ENCODE peak calls at places on chromosomes 7 and 10, in six cellular contexts. K, Z, Q, C, Y and L are unnamed samples.

GRCh38 chr10:126902157-126902556 is 3.1 kb upstream of the DOCK1 start:
- DNase-seq in K (no peak), Z (no peak), Q (no peak), C (no peak), Y (no peak), L (no peak)

GRCh38 chr7:42876182-42877068 is 35.4 kb downstream of the C7orf25 start:
- DNase-seq in K (peak), Z (no peak), Q (peak), C (no peak), Y (no peak), L (no peak)

GRCh38 chr7:1602386-1602785 is 32.6 kb upstream of the PSMG3 start:
- DNase-seq in K (no peak), Z (no peak), Q (no peak), C (no peak), Y (no peak), L (no peak)

GRCh38 chr7:108863221-108863848 is 293.7 kb downstream of the DNAJB9 start:
- DNase-seq in K (no peak), Z (no peak), Q (no peak), C (no peak), Y (no peak), L (no peak)

GRCh38 chr10:5894873-5895272 is 4.8 kb downstream of the FBH1 start:
- DNase-seq in K (no peak), Z (no peak), Q (no peak), C (no peak), Y (peak), L (no peak)

GRCh38 chr7:159026271-159027047 is 118.2 kb downstream of the VIPR2 start:
- DNase-seq in K (no peak), Z (no peak), Q (peak), C (no peak), Y (no peak), L (no peak)

GRCh38 chr10:126646101-126646500 is 24.4 kb downstream of the C10orf90 start:
- DNase-seq in K (no peak), Z (no peak), Q (no peak), C (no peak), Y (no peak), L (no peak)

GRCh38 chr10:104353325-104354048 is at the start of gene CFAP58:
- DNase-seq in K (peak), Z (peak), Q (peak), C (peak), Y (peak), L (peak)

GRCh38 chr7:33750177-33750576 is 155.2 kb upstream of the BMPER start:
- DNase-seq in K (no peak), Z (no peak), Q (no peak), C (no peak), Y (no peak), L (no peak)

GRCh38 chr10:26550774-26551526 is 112.8 kb downstream of the APBB1IP start:
- DNase-seq in K (no peak), Z (no peak), Q (no peak), C (no peak), Y (no peak), L (no peak)

GRCh38 chr7:148433521-148434180 is 156.9 kb upstream of the C7orf33 start:
- DNase-seq in K (no peak), Z (no peak), Q (no peak), C (no peak), Y (no peak), L (no peak)

GRCh38 chr10:119538632-119539358 is 3.7 kb downstream of the RGS10 start:
- DNase-seq in K (no peak), Z (no peak), Q (no peak), C (peak), Y (no peak), L (peak)

GRCh38 chr10:110032801-110033723 is 25.3 kb downstream of the ADD3 start:
- DNase-seq in K (peak), Z (no peak), Q (no peak), C (no peak), Y (no peak), L (no peak)

GRCh38 chr7:99005776-99006175 is 127.4 kb downstream of the TRRAP start:
- DNase-seq in K (no peak), Z (no peak), Q (no peak), C (peak), Y (no peak), L (no peak)

GRCh38 chr7:26865094-26865388 is 651 bp upstream of the SKAP2 start:
- DNase-seq in K (no peak), Z (peak), Q (no peak), C (no peak), Y (peak), L (peak)

GRCh38 chr10:18205098-18205834 is 65.0 kb downstream of the CACNB2 start:
- DNase-seq in K (no peak), Z (no peak), Q (no peak), C (no peak), Y (no peak), L (no peak)

GRCh38 chr10:121459765-121460453 is 138.3 kb downstream of the FGFR2 start:
- DNase-seq in K (no peak), Z (no peak), Q (no peak), C (no peak), Y (no peak), L (no peak)

GRCh38 chr10:80283119-80283518 is 6.3 kb downstream of the MAT1A start:
- DNase-seq in K (no peak), Z (no peak), Q (no peak), C (peak), Y (no peak), L (no peak)

GRCh38 chr10:43145313-43145712 is 7.1 kb downstream of the CSGALNACT2 start:
- DNase-seq in K (no peak), Z (no peak), Q (no peak), C (no peak), Y (no peak), L (no peak)

GRCh38 chr10:114400091-114400490 is 4.2 kb downstream of the AFAP1L2 start:
- DNase-seq in K (no peak), Z (no peak), Q (no peak), C (no peak), Y (no peak), L (no peak)

GRCh38 chr7:50738932-50739331 is 43.8 kb downstream of the GRB10 start:
- DNase-seq in K (no peak), Z (no peak), Q (no peak), C (no peak), Y (no peak), L (no peak)

GRCh38 chr10:122285506-122286444 is 14.7 kb downstream of the BTBD16 start:
- DNase-seq in K (no peak), Z (no peak), Q (no peak), C (no peak), Y (no peak), L (no peak)

GRCh38 chr7:159215053-159215452 is 70.4 kb upstream of the VIPR2 start:
- DNase-seq in K (no peak), Z (no peak), Q (no peak), C (no peak), Y (no peak), L (no peak)

GRCh38 chr7:99499356-99499712 is 747 bp downstream of the ZNF394 start:
- DNase-seq in K (no peak), Z (no peak), Q (no peak), C (no peak), Y (no peak), L (no peak)

GRCh38 chr7:6571160-6571779 is 6.0 kb upstream of the ZDHHC4 start:
- DNase-seq in K (no peak), Z (no peak), Q (no peak), C (no peak), Y (no peak), L (no peak)

GRCh38 chr10:11677480-11677879 is 64.7 kb upstream of the ECHDC3 start:
- DNase-seq in K (no peak), Z (no peak), Q (no peak), C (no peak), Y (no peak), L (no peak)

GRCh38 chr10:100735087-100735344 is 10.4 kb upstream of the PAX2 start:
- DNase-seq in K (no peak), Z (no peak), Q (no peak), C (no peak), Y (no peak), L (no peak)

GRCh38 chr10:65675236-65675635 is 1250.6 kb upstream of the LRRTM3 start:
- DNase-seq in K (no peak), Z (no peak), Q (peak), C (no peak), Y (no peak), L (no peak)

GRCh38 chr10:122487231-122487765 is 25.9 kb downstream of the HTRA1 start:
- DNase-seq in K (peak), Z (no peak), Q (peak), C (no peak), Y (no peak), L (no peak)

GRCh38 chr10:72158174-72158573 is 57.6 kb upstream of the ANAPC16 start:
- DNase-seq in K (no peak), Z (no peak), Q (no peak), C (no peak), Y (no peak), L (no peak)

GRCh38 chr10:84783386-84783785 is 455.0 kb downstream of the CCSER2 start:
- DNase-seq in K (no peak), Z (no peak), Q (no peak), C (no peak), Y (no peak), L (no peak)

GRCh38 chr7:18313970-18314369 is 181.6 kb upstream of the HDAC9 start:
- DNase-seq in K (no peak), Z (no peak), Q (no peak), C (no peak), Y (no peak), L (no peak)

DNA sequence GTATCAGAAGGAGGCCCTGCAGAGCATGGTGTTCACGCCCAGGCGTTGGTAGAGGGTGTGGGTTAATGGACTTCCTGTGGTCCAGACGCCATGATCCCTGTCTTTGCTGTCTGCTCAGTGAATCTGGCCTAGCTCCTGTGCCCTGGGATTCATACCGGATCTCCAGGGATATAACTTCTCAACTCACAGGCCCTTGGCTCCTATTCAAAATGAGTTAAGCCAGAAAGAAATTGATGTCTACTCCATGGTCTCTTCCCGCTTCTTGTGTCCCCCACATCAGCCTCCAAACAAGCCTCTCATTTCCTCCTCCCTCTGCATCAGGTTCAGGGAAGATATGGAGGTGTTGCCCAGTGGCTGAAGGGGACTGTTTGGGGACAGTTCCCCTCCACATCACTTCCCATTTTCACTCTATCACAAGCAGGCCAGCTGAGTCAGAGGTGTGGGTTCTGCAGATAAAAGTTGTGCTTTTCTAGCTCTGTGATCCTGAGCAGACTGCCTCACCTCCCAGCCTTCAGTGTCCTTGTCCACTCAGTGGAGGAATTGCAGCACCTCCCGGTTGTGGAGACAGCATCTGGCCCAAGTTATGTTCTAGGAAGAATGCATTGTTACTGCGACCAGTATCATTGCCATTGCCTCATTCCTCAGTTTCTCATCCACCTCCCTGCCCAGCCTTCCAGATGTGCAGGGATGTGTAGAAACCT is 22.5 kb downstream of the AKR1E2 start:
- DNase-seq in K (peak), Z (no peak), Q (no peak), C (no peak), Y (no peak), L (no peak)
- H3K27ac ChIP-seq in K (no peak), Z (no peak), Q (no peak), C (no peak), Y (no peak), L (no peak)

GRCh38 chr7:45112648-45113047 is 1.2 kb upstream of the TBRG4 start:
- DNase-seq in K (no peak), Z (no peak), Q (no peak), C (no peak), Y (no peak), L (no peak)

GRCh38 chr7:45116048-45116447 is 4.6 kb upstream of the TBRG4 start:
- DNase-seq in K (no peak), Z (no peak), Q (no peak), C (no peak), Y (no peak), L (no peak)

GRCh38 chr7:45108863-45109262 is 2.6 kb downstream of the TBRG4 start:
- DNase-seq in K (no peak), Z (no peak), Q (no peak), C (no peak), Y (no peak), L (no peak)

GRCh38 chr7:45107356-45107755 is 4.1 kb downstream of the TBRG4 start:
- DNase-seq in K (no peak), Z (no peak), Q (no peak), C (no peak), Y (no peak), L (no peak)

DNA sequence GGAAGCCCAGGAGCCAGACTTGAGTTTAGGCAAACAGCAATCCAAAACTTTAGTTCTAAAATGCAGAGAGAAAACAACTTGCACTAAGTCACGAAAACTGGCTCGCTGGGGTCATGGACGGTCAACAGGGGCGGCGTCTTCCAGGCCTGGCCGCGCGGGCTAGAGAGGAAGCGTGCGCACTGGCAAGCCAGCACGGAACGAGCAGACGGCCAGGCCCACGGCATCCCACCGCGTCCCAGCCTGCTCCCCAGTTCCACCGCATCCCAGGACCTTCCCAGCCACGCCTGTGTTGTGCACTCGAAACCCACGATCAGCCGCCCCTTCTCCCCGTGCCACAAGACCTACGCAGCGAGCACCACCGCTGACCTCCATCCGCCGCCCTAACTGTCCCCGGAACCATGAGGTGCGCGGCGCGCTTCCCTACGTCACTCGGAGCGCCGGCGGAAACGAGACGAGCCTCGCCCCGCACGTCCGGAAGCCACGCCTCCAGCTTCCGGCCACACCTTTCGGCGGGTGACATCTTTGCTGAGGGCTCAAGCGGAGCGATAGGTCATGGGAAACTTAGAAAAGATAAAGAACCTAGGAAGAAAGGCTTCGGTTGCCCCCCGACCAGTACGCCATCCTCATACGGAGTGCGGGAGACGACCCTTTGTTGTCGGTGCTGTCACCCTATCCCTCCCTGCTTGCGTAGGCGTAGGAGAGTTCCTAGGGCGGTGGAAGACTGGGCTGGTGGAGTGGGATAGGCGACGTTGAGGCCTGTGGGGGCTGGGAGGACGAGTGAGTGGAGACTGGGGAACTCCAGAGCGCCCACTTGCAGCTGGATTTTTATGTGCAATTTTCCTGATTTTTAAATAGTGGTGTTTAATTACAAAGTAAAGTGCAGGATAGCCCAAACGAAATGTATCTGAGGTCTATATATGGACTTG is at the start of gene TBRG4:
- DNase-seq in K (peak), Z (peak), Q (peak), C (peak), Y (peak), L (peak)
- TF ChIP-seq CTCF in K (no peak), Z (peak), Q (no peak), C (no peak), Y (peak), L (no peak)

GRCh38 chr7:127933116-127933515 is 98.1 kb downstream of the LRRC4 start:
- DNase-seq in K (no peak), Z (no peak), Q (no peak), C (no peak), Y (no peak), L (no peak)

GRCh38 chr7:127932496-127932895 is 98.7 kb downstream of the LRRC4 start:
- DNase-seq in K (no peak), Z (no peak), Q (no peak), C (no peak), Y (no peak), L (no peak)

GRCh38 chr7:127928852-127929251 is 102.4 kb downstream of the LRRC4 start:
- DNase-seq in K (no peak), Z (no peak), Q (no peak), C (no peak), Y (no peak), L (no peak)

GRCh38 chr7:127928222-127928621 is 103.0 kb downstream of the LRRC4 start:
- DNase-seq in K (no peak), Z (no peak), Q (no peak), C (no peak), Y (no peak), L (no peak)

GRCh38 chr7:127930341-127931328 is 100.6 kb downstream of the LRRC4 start:
- DNase-seq in K (no peak), Z (no peak), Q (no peak), C (no peak), Y (no peak), L (no peak)
- H3K27ac ChIP-seq in K (no peak), Z (no peak), Q (no peak), C (no peak), Y (no peak), L (no peak)

GRCh38 chr7:152030561-152030960 is 5.1 kb downstream of the GALNT11 start:
- DNase-seq in K (no peak), Z (no peak), Q (no peak), C (no peak), Y (no peak), L (no peak)

GRCh38 chr7:152025937-152026890 is 740 bp downstream of the GALNT11 start:
- DNase-seq in K (no peak), Z (no peak), Q (no peak), C (no peak), Y (no peak), L (no peak)

DNA sequence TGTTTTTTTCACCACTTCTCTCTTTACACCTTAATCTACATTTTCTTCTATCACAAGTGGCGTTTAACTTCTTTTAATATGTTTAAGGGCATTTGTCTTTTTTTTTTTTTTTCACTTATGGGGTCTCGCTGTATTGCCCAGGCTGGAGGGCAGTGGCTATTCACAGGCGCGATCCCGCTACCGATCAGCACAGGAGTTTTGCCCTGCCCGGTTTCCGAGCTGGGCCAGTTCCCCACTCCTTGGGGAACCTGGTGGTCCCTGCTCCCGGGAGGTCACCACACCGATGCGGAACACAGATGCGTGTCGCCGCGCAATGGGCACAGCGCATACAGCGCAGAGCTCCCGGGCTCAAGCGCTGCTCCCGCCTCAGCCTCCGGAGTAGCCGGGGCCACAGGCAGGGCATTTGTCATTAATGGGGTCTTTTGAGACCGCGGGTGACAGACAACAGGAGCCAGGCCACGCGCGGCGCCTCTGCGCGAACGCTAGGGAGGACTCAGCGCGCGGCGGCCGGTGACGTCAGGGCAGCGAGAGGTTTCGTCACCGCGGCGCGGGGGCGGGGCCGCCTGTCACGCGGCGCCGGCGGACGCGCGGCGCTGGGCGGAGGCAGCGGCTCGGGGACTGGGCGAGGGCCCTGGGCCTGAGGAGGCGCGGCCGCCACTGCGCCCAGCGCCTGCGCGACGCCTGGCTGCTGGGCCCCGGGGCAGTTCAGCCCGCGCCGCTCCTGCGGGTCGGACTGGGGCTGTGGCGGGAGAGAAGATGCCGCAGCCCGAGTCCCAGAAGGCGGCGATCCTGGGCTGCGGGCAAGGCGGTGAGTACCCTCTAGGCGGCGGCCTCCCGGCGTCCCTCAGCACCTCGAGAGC is at the start of gene GALNT11:
- DNase-seq in K (peak), Z (peak), Q (peak), C (peak), Y (peak), L (peak)
- TF ChIP-seq CTCF in K (no peak), Z (no peak), Q (peak), C (peak), Y (peak), L (no peak)

GRCh38 chr10:63525021-63525420 is 3.8 kb downstream of the REEP3 start:
- DNase-seq in K (no peak), Z (no peak), Q (no peak), C (no peak), Y (no peak), L (no peak)

GRCh38 chr10:63523015-63523414 is 1.8 kb downstream of the REEP3 start:
- DNase-seq in K (no peak), Z (no peak), Q (no peak), C (no peak), Y (no peak), L (no peak)

GRCh38 chr10:63520463-63521388 is 475 bp upstream of the REEP3 start:
- DNase-seq in K (peak), Z (peak), Q (peak), C (peak), Y (peak), L (peak)

GRCh38 chr10:63521389-63522128 is at the start of gene REEP3:
- DNase-seq in K (peak), Z (peak), Q (peak), C (peak), Y (peak), L (peak)

GRCh38 chr10:63522129-63522687 is 1.0 kb downstream of the REEP3 start:
- DNase-seq in K (no peak), Z (no peak), Q (no peak), C (no peak), Y (no peak), L (no peak)
- H3K27ac ChIP-seq in K (peak), Z (peak), Q (peak), C (peak), Y (peak), L (peak)

DNA sequence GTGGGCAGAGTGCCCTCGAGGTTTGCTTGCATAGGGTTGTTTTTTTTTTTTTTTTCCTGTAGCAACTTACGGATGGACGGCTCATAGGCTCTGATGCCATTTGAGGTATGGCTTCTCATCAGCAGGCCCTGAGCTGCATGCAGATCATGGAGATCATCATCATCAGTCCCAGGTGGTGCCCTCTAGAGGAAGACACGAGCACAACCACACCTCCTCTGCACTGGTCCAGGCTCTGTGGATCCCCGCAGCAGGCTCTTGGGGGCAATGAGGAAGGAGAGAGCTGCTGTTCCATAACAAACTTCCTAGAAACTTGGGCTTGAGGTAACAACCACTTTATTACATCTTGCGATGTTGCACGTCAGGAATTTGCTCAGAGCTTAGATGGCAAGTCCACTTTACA is 132.7 kb upstream of the CXCL12 start:
- DNase-seq in K (no peak), Z (no peak), Q (no peak), C (no peak), Y (no peak), L (no peak)
- TF ChIP-seq CTCF in K (no peak), Z (no peak), Q (no peak), C (no peak), Y (no peak), L (no peak)